ENCODE peak calls at places on chromosome 12, in four cellular contexts. V is DND-41, O is mesendoderm, N is GM12878. X is an unnamed sample.

GRCh38 chr12:63948211-63948610 is 103.7 kb downstream of the SRGAP1 start:
- DNase-seq in V (no peak), O (no peak), N (no peak), X (no peak)

GRCh38 chr12:111311011-111311410 is 57.9 kb downstream of the PHETA1 start:
- DNase-seq in O (no peak), V (no peak), N (no peak), X (no peak)

GRCh38 chr12:122133192-122133950 is 40.6 kb downstream of the IL31 start:
- DNase-seq in V (no peak), N (no peak), O (peak), X (no peak)

GRCh38 chr12:77847665-77848431 is 17.2 kb downstream of the NAV3 start:
- DNase-seq in N (peak), O (no peak), V (no peak), X (no peak)

GRCh38 chr12:50986961-50987737 is 34.8 kb downstream of the HIGD1C start:
- DNase-seq in N (no peak), O (peak), V (peak), X (peak)

GRCh38 chr12:1634149-1634548 is 5.1 kb downstream of the WNT5B start:
- DNase-seq in O (no peak), V (no peak), N (no peak), X (no peak)

GRCh38 chr12:19884081-19884480 is 444.8 kb downstream of the AEBP2 start:
- DNase-seq in O (no peak), V (no peak), N (no peak), X (no peak)

GRCh38 chr12:47717443-47718193 is 7.7 kb downstream of the ENDOU start:
- DNase-seq in V (peak), N (no peak), O (peak), X (no peak)

GRCh38 chr12:131944601-131945251 is 5.0 kb upstream of the EP400 start:
- DNase-seq in N (no peak), O (no peak), V (peak), X (no peak)

GRCh38 chr12:119069029-119069731 is 87.8 kb downstream of the SRRM4 start:
- DNase-seq in N (no peak), O (peak), V (no peak), X (no peak)

GRCh38 chr12:113162102-113163029 is 12.8 kb downstream of the CFAP73 start:
- DNase-seq in N (no peak), O (peak), V (no peak), X (no peak)

GRCh38 chr12:202081-202731 is 11.8 kb downstream of the SLC6A12 start:
- DNase-seq in V (no peak), N (no peak), O (peak), X (no peak)

GRCh38 chr12:54463484-54463883 is 9.9 kb downstream of the GTSF1 start:
- DNase-seq in N (no peak), V (no peak), O (no peak), X (no peak)

GRCh38 chr12:7645395-7646177 is 20.1 kb downstream of the APOBEC1 start:
- DNase-seq in N (no peak), O (peak), V (peak), X (peak)

GRCh38 chr12:10220398-10221077 is 7.9 kb downstream of the GABARAPL1 start:
- DNase-seq in V (no peak), O (no peak), N (no peak), X (no peak)

GRCh38 chr12:64387201-64387816 is 3.2 kb downstream of the C12orf56 start:
- DNase-seq in V (no peak), O (no peak), N (no peak), X (no peak)

GRCh38 chr12:5391638-5392037 is 40.3 kb upstream of the NTF3 start:
- DNase-seq in O (peak), N (no peak), V (no peak), X (no peak)

GRCh38 chr12:110582286-110583136 is 607 bp downstream of the PPTC7 start:
- DNase-seq in V (peak), O (peak), N (no peak), X (no peak)

GRCh38 chr12:114691810-114692557 is 8.0 kb upstream of the TBX3 start:
- DNase-seq in V (no peak), N (no peak), O (peak), X (no peak)

GRCh38 chr12:80937391-80938238 is at the start of gene LIN7A:
- DNase-seq in O (peak), N (no peak), V (no peak), X (no peak)

GRCh38 chr12:80580254-80580653 is 127.2 kb upstream of the MYF6 start:
- DNase-seq in N (no peak), V (no peak), O (no peak), X (peak)

GRCh38 chr12:88946377-88946997 is 366.2 kb upstream of the KITLG start:
- DNase-seq in N (no peak), V (no peak), O (peak), X (peak)

GRCh38 chr12:76883151-76883550 is 4.3 kb upstream of the CSRP2 start:
- DNase-seq in O (peak), V (no peak), N (no peak), X (no peak)

GRCh38 chr12:29241821-29242591 is 92.9 kb downstream of the FAR2 start:
- DNase-seq in O (peak), V (no peak), N (peak), X (no peak)

GRCh38 chr12:111368684-111369495 is at the start of gene PHETA1:
- DNase-seq in N (peak), O (peak), V (peak), X (peak)

GRCh38 chr12:130977046-130977758 is 23.5 kb downstream of the ADGRD1 start:
- DNase-seq in V (no peak), N (no peak), O (peak), X (no peak)

GRCh38 chr12:107558141-107558815 is 127.3 kb upstream of the PWP1 start:
- DNase-seq in N (no peak), O (no peak), V (no peak), X (no peak)

GRCh38 chr12:46209914-46210834 is 58.7 kb downstream of the SLC38A1 start:
- DNase-seq in V (peak), N (peak), O (peak), X (no peak)

GRCh38 chr12:1457901-1458300 is 136.5 kb downstream of the FBXL14 start:
- DNase-seq in N (no peak), O (peak), V (no peak), X (no peak)

GRCh38 chr12:67663121-67663520 is 14.6 kb downstream of the DYRK2 start:
- DNase-seq in V (no peak), N (no peak), O (no peak), X (no peak)

GRCh38 chr12:4353785-4354208 is 25.7 kb downstream of the FGF23 start:
- DNase-seq in N (no peak), V (peak), O (peak), X (peak)

DNA sequence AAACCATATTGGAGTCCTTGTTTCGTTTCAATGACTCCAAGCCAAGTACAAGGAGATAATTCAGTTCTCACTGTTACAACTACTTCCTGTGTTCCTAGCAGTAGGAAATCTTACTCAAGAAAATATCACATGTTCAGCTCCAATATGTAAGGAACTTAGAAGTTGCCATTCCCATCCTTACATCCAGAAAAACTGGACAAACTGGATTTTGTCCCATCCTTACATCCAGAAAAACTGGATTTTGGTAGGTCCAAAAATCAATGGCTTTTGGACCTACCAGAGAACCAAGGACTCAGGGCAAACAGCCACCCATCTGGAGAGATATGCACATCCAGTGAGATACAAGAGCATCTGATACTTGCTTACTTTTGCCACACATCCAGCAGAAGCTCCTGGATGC is 23.8 kb downstream of the CMAS start:
- DNase-seq in O (no peak), V (no peak), N (no peak), X (no peak)
- H3K9ac ChIP-seq in O (no peak), V (no peak), N (no peak), X (no peak)

GRCh38 chr12:103672401-103673119 is 85.5 kb downstream of the STAB2 start:
- DNase-seq in N (no peak), V (no peak), O (no peak), X (no peak)
- H3K27ac ChIP-seq in N (no peak), V (no peak), O (no peak), X (no peak)

GRCh38 chr12:25960926-25961325 is 2.4 kb downstream of the RASSF8 start:
- DNase-seq in N (no peak), V (no peak), O (no peak), X (no peak)
- H3K9ac ChIP-seq in N (no peak), V (no peak), O (no peak), X (no peak)

GRCh38 chr12:96489392-96490056 is at the start of gene CFAP54:
- DNase-seq in O (peak), N (peak), V (peak), X (no peak)

GRCh38 chr12:96486751-96487150 is 2.6 kb upstream of the CFAP54 start:
- DNase-seq in V (no peak), O (no peak), N (no peak), X (no peak)

GRCh38 chr12:96487634-96488033 is 1.7 kb upstream of the CFAP54 start:
- DNase-seq in N (no peak), V (no peak), O (peak), X (no peak)

GRCh38 chr12:96483116-96483515 is 6.3 kb upstream of the CFAP54 start:
- DNase-seq in V (no peak), O (no peak), N (no peak), X (no peak)

DNA sequence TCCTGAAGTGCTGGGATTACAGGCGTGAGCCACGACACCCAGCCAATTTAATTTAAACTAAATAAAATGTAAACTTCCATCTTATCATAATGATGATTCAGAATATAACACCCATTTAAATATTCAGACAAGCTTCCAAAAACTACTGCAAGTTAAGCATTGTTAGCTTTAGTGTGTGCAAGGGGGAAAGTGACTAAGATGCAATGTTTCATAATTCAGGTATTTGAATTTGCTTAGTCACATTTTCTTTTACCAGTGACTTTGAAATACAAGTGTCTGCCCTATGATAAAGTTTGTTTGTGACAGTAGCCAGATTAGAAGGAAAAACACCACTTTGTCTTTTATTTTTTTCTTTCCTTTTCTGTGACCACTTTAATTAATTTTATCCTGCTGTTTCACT is 2.2 kb upstream of the CFAP54 start:
- DNase-seq in O (no peak), N (no peak), V (no peak), X (no peak)
- H3K27ac ChIP-seq in O (no peak), N (no peak), V (no peak), X (no peak)

GRCh38 chr12:58416211-58416610 is 474.8 kb downstream of the ATP23 start:
- DNase-seq in V (no peak), N (no peak), O (no peak), X (no peak)
- H3K9ac ChIP-seq in V (no peak), N (no peak), O (no peak), X (no peak)

X was measured in SK-N-MC.